ENCODE peak calls at places on chromosome 6, in six cellular contexts. G, J, T, H, Z and W are unnamed samples.

GRCh38 chr6:3035397-3035796 is 32.9 kb upstream of the RIPK1 start:
- DNase-seq in H (no peak), T (no peak), J (no peak), G (no peak), Z (no peak), W (no peak)

GRCh38 chr6:53718597-53719460 is 53.3 kb upstream of the KLHL31 start:
- DNase-seq in J (no peak), H (no peak), G (no peak), Z (no peak), T (peak; percentile 52), W (peak; percentile 80)

GRCh38 chr6:141199074-141199473 is 933.7 kb upstream of the GJE1 start:
- DNase-seq in Z (no peak), G (no peak), H (no peak), J (no peak), T (no peak), W (no peak)

GRCh38 chr6:38345586-38345985 is 294.1 kb downstream of the BTBD9 start:
- DNase-seq in H (no peak), Z (no peak), T (no peak), J (no peak), G (no peak), W (no peak)

GRCh38 chr6:42407379-42407778 is 44.3 kb downstream of the TRERF1 start:
- DNase-seq in Z (no peak), G (no peak), T (no peak), J (no peak), H (no peak), W (peak; percentile 63)

GRCh38 chr6:128491643-128492206 is 28.7 kb downstream of the PTPRK start:
- DNase-seq in J (no peak), H (no peak), T (no peak), Z (no peak), G (no peak), W (peak; percentile 57)

GRCh38 chr6:116136933-116137340 is 11.0 kb upstream of the COL10A1 start:
- DNase-seq in J (no peak), T (no peak), G (no peak), Z (no peak), H (no peak), W (no peak)

GRCh38 chr6:140828833-140829232 is 1303.9 kb upstream of the GJE1 start:
- DNase-seq in H (no peak), G (no peak), Z (no peak), T (no peak), J (no peak), W (no peak)

DNA sequence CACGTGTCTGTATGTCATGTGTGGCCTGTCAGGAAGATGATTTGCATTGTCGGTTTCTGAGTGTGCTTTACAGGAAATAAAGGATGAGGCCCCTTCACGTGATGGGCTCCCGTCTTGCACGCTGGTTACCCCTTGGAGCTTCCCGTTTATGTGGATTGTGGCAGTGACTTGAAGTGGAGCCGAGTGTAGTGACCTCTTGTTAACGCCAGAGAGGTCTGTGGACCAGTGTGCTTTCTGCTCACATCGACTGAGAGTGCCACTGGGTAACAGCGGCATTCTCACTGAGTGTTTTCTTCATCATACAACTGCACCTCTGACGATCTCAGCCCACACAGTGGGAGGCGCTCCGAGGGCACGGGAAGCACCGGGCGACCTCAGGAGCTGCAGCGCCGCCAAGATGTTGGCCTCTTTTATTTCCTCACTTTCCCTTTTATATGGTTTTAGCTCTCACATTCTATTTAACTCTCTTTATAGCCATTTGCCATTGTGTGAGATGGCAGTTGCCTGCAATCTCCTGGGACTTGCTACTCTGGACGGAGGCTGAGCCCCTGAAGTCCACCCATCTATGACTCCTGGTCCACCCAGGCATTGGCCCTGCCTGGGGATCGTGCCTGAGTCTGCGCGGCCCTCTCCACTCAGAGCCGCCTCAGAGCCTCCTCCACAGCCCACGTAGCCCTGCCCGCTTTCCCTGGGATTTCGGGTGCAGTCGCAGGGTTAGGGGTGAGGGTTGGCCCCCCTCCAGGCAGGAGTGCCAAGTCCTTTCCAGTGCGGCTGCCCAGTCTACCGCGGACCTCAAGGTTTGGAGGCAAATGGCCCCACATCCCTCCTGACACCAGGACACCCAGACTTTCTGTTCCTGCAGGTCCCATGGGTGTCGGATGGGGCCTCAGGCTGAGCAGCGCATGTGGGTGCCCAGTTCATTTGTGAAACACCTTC is 238.9 kb downstream of the ERMARD start:
- DNase-seq in J (peak; percentile 64), Z (no peak), T (no peak), H (peak; percentile 71), G (peak; percentile 69), W (no peak)
- TF ChIP-seq CTCF in J (peak; percentile 16), Z (no peak), T (no peak), H (no peak), G (no peak), W (no peak)

GRCh38 chr6:27772261-27773001 is 139.8 kb downstream of the OR2B2 start:
- DNase-seq in G (peak; percentile 91), Z (peak; percentile 84), H (peak; percentile 88), T (peak; percentile 89), J (peak; percentile 94), W (peak; percentile 87)
- TF ChIP-seq CTCF in G (peak; percentile 91), Z (peak; percentile 97), H (peak; percentile 90), T (peak; percentile 77), J (peak; percentile 92), W (peak; percentile 89)

DNA sequence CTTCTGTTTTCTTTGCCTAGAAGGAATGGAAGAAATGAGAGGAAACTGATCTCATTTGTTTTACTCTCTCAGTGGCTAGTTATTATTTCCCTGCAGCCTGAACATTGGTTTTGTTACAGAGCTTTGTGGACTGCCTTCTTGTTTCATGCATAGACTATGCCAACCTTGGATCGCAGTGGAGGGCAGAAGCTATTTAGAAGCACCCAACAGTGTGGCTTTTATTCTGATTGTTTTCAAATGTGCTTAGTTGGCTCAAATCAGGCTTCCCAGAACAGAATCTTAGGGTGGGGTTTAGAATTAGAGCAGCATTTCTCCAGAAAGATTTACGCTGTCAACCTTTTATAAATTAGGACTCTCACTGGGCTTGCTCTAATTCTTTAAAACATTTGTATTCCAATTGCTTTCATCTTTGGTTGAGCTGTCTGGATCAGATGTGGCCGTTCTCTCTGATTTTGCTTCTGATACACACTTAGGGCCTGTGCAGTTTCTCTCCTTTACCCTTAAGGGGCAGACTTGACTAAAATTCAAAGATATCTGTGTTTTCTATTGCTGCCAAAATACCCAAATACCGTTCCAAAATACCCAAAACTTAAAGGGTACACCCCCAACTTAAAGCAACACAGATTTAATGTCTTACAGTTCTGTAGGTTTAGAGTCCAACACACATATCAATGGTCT is 210.3 kb downstream of the BCKDHB start:
- DNase-seq in H (no peak), Z (no peak), T (no peak), J (no peak), G (no peak), W (no peak)
- TF ChIP-seq CTCF in H (no peak), Z (no peak), T (no peak), J (no peak), G (no peak), W (no peak)

GRCh38 chr6:142942805-142943227 is 2.2 kb downstream of the HIVEP2 start:
- DNase-seq in J (no peak), Z (no peak), T (no peak), G (no peak), H (no peak), W (peak; percentile 46)
- TF ChIP-seq CTCF in J (peak; percentile 54), Z (peak; percentile 56), T (peak; percentile 9), G (peak; percentile 63), H (peak; percentile 43), W (peak; percentile 26)

DNA sequence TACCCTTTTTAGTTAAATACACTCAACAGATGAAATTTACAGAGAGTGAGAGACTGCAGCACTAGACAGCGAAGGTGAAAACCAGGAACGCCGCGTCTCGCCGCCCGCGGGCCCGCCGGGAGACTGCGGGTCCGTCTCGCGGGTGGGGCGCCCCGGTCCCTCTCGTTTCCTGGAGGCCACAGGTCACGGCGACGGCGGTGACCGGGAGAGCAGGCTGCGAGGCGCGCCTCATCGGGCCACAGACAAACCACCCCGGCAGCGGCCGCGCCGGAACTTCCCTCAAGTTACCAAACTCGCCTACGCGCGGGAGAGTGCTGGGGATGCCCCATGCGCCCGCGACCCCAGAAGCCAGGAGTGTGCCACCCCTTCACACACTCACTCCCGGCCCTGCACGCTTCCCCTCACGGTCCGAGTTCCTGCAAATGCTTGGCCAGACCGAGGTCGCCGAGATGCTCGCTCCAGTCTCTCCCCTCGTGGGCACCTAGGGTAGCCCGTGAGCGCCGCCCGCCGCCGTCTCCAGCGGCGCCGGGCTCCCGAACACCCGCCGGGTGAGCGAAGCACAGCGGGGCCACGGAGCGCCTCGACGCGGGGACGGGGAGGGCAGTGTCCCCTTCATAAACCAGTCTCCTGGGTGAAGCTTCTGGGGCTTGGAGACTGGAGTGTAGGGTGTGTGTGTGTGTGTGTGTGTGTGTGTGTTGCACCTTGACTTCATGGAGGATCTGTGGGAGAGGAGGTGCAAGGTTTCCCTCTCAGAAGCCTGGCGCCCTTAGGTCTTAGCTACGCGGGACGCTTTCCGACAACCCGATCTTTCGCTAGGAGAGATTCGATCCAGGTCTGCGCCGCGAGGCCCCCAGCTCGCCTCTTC is 1.4 kb downstream of the BACH2 start:
- DNase-seq in H (peak; percentile 46), G (peak; percentile 72), Z (peak; percentile 14), T (peak; percentile 31), J (peak; percentile 75), W (peak; percentile 34)
- TF ChIP-seq CTCF in H (no peak), G (no peak), Z (peak; percentile 29), T (no peak), J (no peak), W (no peak)